ENCODE peak calls at places on chromosome 4, in seven cellular contexts. W is GM12892, Z is K562, I is SK-N-SH, M is H1, L is HepG2, X is GM12878. Q is an unnamed sample.

GRCh38 chr4:164442167-164442566 is 311.8 kb upstream of the SMIM31 start:
- DNase-seq in M (no peak), L (no peak), Z (no peak), X (no peak), W (no peak), I (no peak), Q (no peak)

GRCh38 chr4:95045429-95045828 is 287.7 kb downstream of the BMPR1B start:
- DNase-seq in I (no peak), L (no peak), M (no peak), X (no peak), Z (no peak), W (no peak), Q (no peak)

GRCh38 chr4:130077275-130077674 is 981.3 kb downstream of the C4orf33 start:
- DNase-seq in M (no peak), X (no peak), W (no peak), L (no peak), Z (no peak), I (no peak), Q (no peak)

GRCh38 chr4:10023806-10024205 is 2.5 kb upstream of the SLC2A9 start:
- DNase-seq in I (no peak), X (no peak), M (no peak), Z (no peak), L (no peak), W (no peak), Q (no peak)

GRCh38 chr4:20684852-20685763 is 15.2 kb upstream of the PACRGL start:
- DNase-seq in I (peak; percentile 36), W (no peak), X (no peak), L (no peak), Z (peak; percentile 28), M (no peak), Q (no peak)

GRCh38 chr4:52157641-52158316 is 106.7 kb downstream of the SPATA18 start:
- DNase-seq in W (no peak), M (no peak), I (no peak), L (no peak), Z (no peak), X (no peak), Q (no peak)

GRCh38 chr4:8334786-8335460 is 65.4 kb downstream of the HTRA3 start:
- DNase-seq in I (no peak), X (no peak), L (peak; percentile 54), Z (no peak), M (no peak), W (no peak), Q (no peak)

GRCh38 chr4:115824630-115825029 is 711.2 kb upstream of the NDST4 start:
- DNase-seq in I (no peak), M (no peak), L (no peak), Z (no peak), X (no peak), W (no peak), Q (no peak)

GRCh38 chr4:145609494-145610427 is 9.4 kb upstream of the MMAA start:
- DNase-seq in L (peak; percentile 58), W (no peak), I (peak; percentile 41), X (peak; percentile 58), M (no peak), Z (peak; percentile 42), Q (no peak)

GRCh38 chr4:41160856-41161255 is 53.5 kb downstream of the APBB2 start:
- DNase-seq in X (no peak), Z (no peak), W (no peak), I (no peak), M (no peak), L (no peak), Q (no peak)

GRCh38 chr4:91636083-91636482 is 667.7 kb upstream of the GRID2 start:
- DNase-seq in W (no peak), M (no peak), Z (no peak), L (no peak), I (no peak), X (no peak), Q (no peak)

GRCh38 chr4:24655326-24655725 is 71.0 kb upstream of the DHX15 start:
- DNase-seq in W (no peak), L (no peak), X (no peak), M (no peak), Z (no peak), I (no peak), Q (no peak)

GRCh38 chr4:154416183-154416543 is 75.4 kb downstream of the DCHS2 start:
- DNase-seq in L (peak; percentile 10), M (no peak), X (no peak), Z (peak; percentile 68), I (peak; percentile 4), W (no peak), Q (no peak)

GRCh38 chr4:25223770-25224375 is 10.0 kb upstream of the PI4K2B start:
- DNase-seq in Z (peak; percentile 50), W (no peak), I (no peak), X (no peak), M (no peak), L (no peak), Q (no peak)

GRCh38 chr4:82275431-82276423 is 98.1 kb downstream of the HNRNPD start:
- DNase-seq in Z (peak; percentile 44), M (no peak), X (no peak), L (peak; percentile 34), W (no peak), I (no peak), Q (no peak)

GRCh38 chr4:139815646-139816601 is 150.3 kb downstream of the MGST2 start:
- DNase-seq in I (no peak), Z (peak; percentile 24), X (no peak), W (no peak), L (no peak), M (no peak), Q (no peak)

GRCh38 chr4:3582091-3582475 is 49.9 kb upstream of the LRPAP1 start:
- DNase-seq in L (no peak), I (no peak), X (no peak), W (no peak), M (no peak), Z (no peak), Q (no peak)

GRCh38 chr4:18882468-18882867 is 860.9 kb upstream of the LCORL start:
- DNase-seq in L (peak; percentile 1), M (no peak), Z (no peak), I (no peak), W (no peak), X (no peak), Q (no peak)

GRCh38 chr4:108171541-108172230 is 3.0 kb upstream of the LEF1 start:
- DNase-seq in L (no peak), M (no peak), Z (no peak), I (peak; percentile 27), W (no peak), X (no peak), Q (no peak)

GRCh38 chr4:54781771-54782170 is 124.0 kb downstream of the KIT start:
- DNase-seq in W (no peak), L (no peak), M (no peak), Z (no peak), I (no peak), X (no peak), Q (no peak)

GRCh38 chr4:62571494-62571893 is 1371.4 kb downstream of the ADGRL3 start:
- DNase-seq in W (no peak), L (peak; percentile 55), I (no peak), M (no peak), Z (no peak), X (no peak), Q (no peak)

GRCh38 chr4:143581331-143581961 is 67.9 kb downstream of the SMARCA5 start:
- DNase-seq in L (no peak), Z (no peak), M (no peak), W (no peak), I (no peak), X (no peak), Q (no peak)

GRCh38 chr4:169791527-169792156 is 33.9 kb upstream of the HPF1 start:
- DNase-seq in M (peak; percentile 17), I (peak; percentile 81), W (no peak), Z (peak; percentile 53), X (no peak), L (peak; percentile 54), Q (no peak)

GRCh38 chr4:106502106-106502699 is 133.6 kb upstream of the GIMD1 start:
- DNase-seq in L (peak; percentile 58), X (no peak), I (peak; percentile 62), W (peak; percentile 11), M (peak; percentile 44), Z (peak; percentile 64), Q (peak; percentile 25)

GRCh38 chr4:99998062-99998880 is 48.2 kb upstream of the H2AZ1 start:
- DNase-seq in M (no peak), I (peak; percentile 27), W (no peak), L (peak; percentile 9), Z (peak; percentile 20), X (peak; percentile 2), Q (no peak)

DNA sequence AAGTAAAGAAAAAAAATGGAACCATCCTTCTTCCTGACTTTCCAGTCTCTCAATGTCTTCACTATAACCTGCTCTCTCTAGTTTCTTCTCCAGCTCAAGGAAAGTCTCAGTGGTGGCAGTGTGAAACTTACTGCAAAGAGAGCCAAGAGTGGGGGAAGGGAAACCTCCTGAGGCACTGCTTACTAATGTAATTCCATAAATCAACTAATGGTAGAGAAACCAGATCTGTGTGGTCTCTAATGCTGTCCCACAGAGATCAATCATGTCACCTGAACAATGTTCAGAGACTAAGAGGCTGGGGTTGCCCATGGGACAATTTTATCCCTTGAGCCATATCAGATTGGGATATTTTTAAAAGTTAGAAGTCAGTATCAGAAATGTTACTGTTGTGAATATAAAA is 7.6 kb downstream of the CXXC4 start:
- DNase-seq in Z (no peak), L (no peak), X (no peak), I (peak; percentile 4), W (no peak), M (no peak), Q (no peak)
- TF ChIP-seq TAF1 in Z (no peak), L (no peak), X (no peak), I (no peak), W (no peak), M (no peak), Q (no peak)

DNA sequence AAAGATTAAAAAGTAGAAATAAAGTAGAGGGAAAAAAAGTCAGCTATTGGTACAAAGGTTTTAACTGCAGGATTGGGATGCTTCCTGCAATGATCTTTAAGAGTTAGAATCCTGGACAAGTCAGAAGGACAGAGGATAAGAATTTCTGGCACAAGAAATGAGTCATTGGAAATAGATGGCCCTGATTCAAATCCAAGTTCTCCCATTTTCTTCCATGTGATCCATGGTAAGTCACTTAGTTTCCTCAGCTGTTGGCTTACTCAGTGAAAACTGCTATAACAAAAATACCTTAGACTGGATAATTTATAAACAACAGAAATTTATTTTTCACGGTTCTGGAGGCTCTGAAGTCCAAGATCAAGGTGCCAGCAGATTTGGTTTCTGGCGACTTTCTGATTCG is 13.3 kb upstream of the TBC1D19 start:
- DNase-seq in Z (no peak), W (no peak), L (no peak), M (no peak), X (no peak), I (no peak), Q (no peak)
- TF ChIP-seq TAF1 in Z (no peak), W (no peak), L (no peak), M (no peak), X (no peak), I (no peak), Q (no peak)

GRCh38 chr4:17059192-17059634 is 160.8 kb upstream of the LDB2 start:
- DNase-seq in M (no peak), I (peak; percentile 43), W (no peak), X (no peak), L (no peak), Z (no peak), Q (no peak)
- TF ChIP-seq TAF1 in M (no peak), I (no peak), W (no peak), X (no peak), L (no peak), Z (no peak), Q (no peak)

DNA sequence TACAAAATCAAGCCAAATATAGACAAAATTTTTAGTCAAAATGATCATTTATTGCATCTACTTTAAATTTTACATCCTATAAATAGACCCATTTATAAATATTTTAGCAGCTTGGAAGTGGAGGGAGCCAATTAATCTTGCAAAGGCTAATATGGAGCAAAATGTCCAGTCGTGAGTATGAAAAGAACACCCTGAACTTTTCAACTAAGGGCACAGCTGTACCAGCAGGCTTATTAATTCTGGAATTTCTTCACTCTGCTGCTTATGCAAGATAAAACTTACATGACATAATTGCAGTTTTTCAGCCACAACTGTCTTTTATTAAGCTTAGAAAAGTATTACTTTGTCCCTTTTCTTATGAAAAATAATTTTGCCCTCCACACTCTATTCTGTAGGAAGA is 22.9 kb upstream of the USP53 start:
- DNase-seq in I (no peak), M (no peak), Z (no peak), W (no peak), L (no peak), X (no peak), Q (no peak)
- TF ChIP-seq TAF1 in I (no peak), M (no peak), Z (no peak), W (no peak), L (no peak), X (no peak), Q (no peak)

Q was measured in GM12891.